ENCODE peak calls at places on chromosomes 11 and 22, in seven cellular contexts. One of them, this sample, is unnamed.

GRCh38 chr11:62602141-62603071 is 741 bp upstream of the MTA2 start:
- DNase-seq in pancreas: peak; percentile 81
- DNase-seq in fibroblast of mammary gland: peak; percentile 52
- DNase-seq in PC-9: no peak
- DNase-seq in GM23248: peak; percentile 57
- DNase-seq in choroid plexus epithelial cell: peak; percentile 75
- DNase-seq in CD8-positive, alpha-beta memory T cell: no peak
- DNase-seq in this sample: peak; percentile 87

GRCh38 chr11:121936781-121937447 is 179.1 kb downstream of the BLID start:
- DNase-seq in pancreas: no peak
- DNase-seq in fibroblast of mammary gland: peak; percentile 91
- DNase-seq in PC-9: no peak
- DNase-seq in GM23248: peak; percentile 91
- DNase-seq in choroid plexus epithelial cell: peak; percentile 67
- DNase-seq in CD8-positive, alpha-beta memory T cell: no peak
- DNase-seq in this sample: no peak

GRCh38 chr11:15969701-15970329 is 386.5 kb downstream of the SOX6 start:
- DNase-seq in pancreas: no peak
- DNase-seq in fibroblast of mammary gland: peak; percentile 97
- DNase-seq in PC-9: no peak
- DNase-seq in GM23248: peak; percentile 84
- DNase-seq in choroid plexus epithelial cell: peak; percentile 82
- DNase-seq in CD8-positive, alpha-beta memory T cell: no peak
- DNase-seq in this sample: no peak

GRCh38 chr22:49106136-49106930 is 721.3 kb downstream of the BRD1 start:
- DNase-seq in pancreas: no peak
- DNase-seq in fibroblast of mammary gland: no peak
- DNase-seq in PC-9: no peak
- DNase-seq in GM23248: no peak
- DNase-seq in choroid plexus epithelial cell: no peak
- DNase-seq in CD8-positive, alpha-beta memory T cell: no peak
- DNase-seq in this sample: no peak

GRCh38 chr11:85310479-85310878 is 316.7 kb downstream of the DLG2 start:
- DNase-seq in pancreas: no peak
- DNase-seq in fibroblast of mammary gland: no peak
- DNase-seq in PC-9: no peak
- DNase-seq in GM23248: no peak
- DNase-seq in choroid plexus epithelial cell: no peak
- DNase-seq in CD8-positive, alpha-beta memory T cell: no peak
- DNase-seq in this sample: no peak

GRCh38 chr22:42171417-42171816 is 40.8 kb upstream of the CYP2D6 start:
- DNase-seq in pancreas: no peak
- DNase-seq in fibroblast of mammary gland: no peak
- DNase-seq in PC-9: no peak
- DNase-seq in GM23248: no peak
- DNase-seq in choroid plexus epithelial cell: no peak
- DNase-seq in CD8-positive, alpha-beta memory T cell: no peak
- DNase-seq in this sample: no peak

GRCh38 chr11:134032501-134033091 is 36.3 kb upstream of the JAM3 start:
- DNase-seq in pancreas: no peak
- DNase-seq in fibroblast of mammary gland: no peak
- DNase-seq in PC-9: no peak
- DNase-seq in GM23248: peak; percentile 74
- DNase-seq in choroid plexus epithelial cell: no peak
- DNase-seq in CD8-positive, alpha-beta memory T cell: peak; percentile 31
- DNase-seq in this sample: no peak

GRCh38 chr22:42313804-42314581 is 43.5 kb upstream of the TCF20 start:
- DNase-seq in pancreas: peak; percentile 83
- DNase-seq in fibroblast of mammary gland: peak; percentile 3
- DNase-seq in PC-9: peak; percentile 96
- DNase-seq in GM23248: no peak
- DNase-seq in choroid plexus epithelial cell: peak; percentile 46
- DNase-seq in CD8-positive, alpha-beta memory T cell: peak; percentile 50
- DNase-seq in this sample: no peak

GRCh38 chr11:2428322-2428795 is 16.0 kb downstream of the TRPM5 start:
- DNase-seq in pancreas: peak; percentile 97
- DNase-seq in fibroblast of mammary gland: peak; percentile 41
- DNase-seq in PC-9: no peak
- DNase-seq in GM23248: peak; percentile 65
- DNase-seq in choroid plexus epithelial cell: peak; percentile 67
- DNase-seq in CD8-positive, alpha-beta memory T cell: peak; percentile 77
- DNase-seq in this sample: peak; percentile 92

GRCh38 chr11:78350646-78351165 is 66.9 kb downstream of the GAB2 start:
- DNase-seq in pancreas: no peak
- DNase-seq in fibroblast of mammary gland: peak; percentile 58
- DNase-seq in PC-9: no peak
- DNase-seq in GM23248: peak; percentile 61
- DNase-seq in choroid plexus epithelial cell: peak; percentile 70
- DNase-seq in CD8-positive, alpha-beta memory T cell: no peak
- DNase-seq in this sample: no peak

GRCh38 chr11:127925430-127925829 is 661.9 kb downstream of the ETS1 start:
- DNase-seq in pancreas: no peak
- DNase-seq in fibroblast of mammary gland: peak; percentile 48
- DNase-seq in PC-9: no peak
- DNase-seq in GM23248: peak; percentile 63
- DNase-seq in choroid plexus epithelial cell: peak; percentile 15
- DNase-seq in CD8-positive, alpha-beta memory T cell: no peak
- DNase-seq in this sample: no peak

GRCh38 chr11:12123177-12123576 is 12.8 kb downstream of the MICAL2 start:
- DNase-seq in pancreas: no peak
- DNase-seq in fibroblast of mammary gland: peak; percentile 90
- DNase-seq in PC-9: no peak
- DNase-seq in GM23248: peak; percentile 86
- DNase-seq in choroid plexus epithelial cell: peak; percentile 74
- DNase-seq in CD8-positive, alpha-beta memory T cell: no peak
- DNase-seq in this sample: no peak

GRCh38 chr11:110812334-110812733 is 100.1 kb upstream of the ARHGAP20 start:
- DNase-seq in pancreas: no peak
- DNase-seq in fibroblast of mammary gland: no peak
- DNase-seq in PC-9: peak; percentile 4
- DNase-seq in GM23248: no peak
- DNase-seq in choroid plexus epithelial cell: no peak
- DNase-seq in CD8-positive, alpha-beta memory T cell: no peak
- DNase-seq in this sample: no peak

GRCh38 chr11:110818032-110818687 is 105.9 kb upstream of the ARHGAP20 start:
- DNase-seq in pancreas: no peak
- DNase-seq in fibroblast of mammary gland: peak; percentile 67
- DNase-seq in PC-9: peak; percentile 44
- DNase-seq in GM23248: peak; percentile 76
- DNase-seq in choroid plexus epithelial cell: peak; percentile 57
- DNase-seq in CD8-positive, alpha-beta memory T cell: no peak
- DNase-seq in this sample: no peak
- H3K4me3 ChIP-seq in pancreas: no peak overlapping the region
- H3K4me3 ChIP-seq in fibroblast of mammary gland: no peak overlapping the region
- H3K4me3 ChIP-seq in PC-9: no peak overlapping the region
- H3K4me3 ChIP-seq in GM23248: no peak overlapping the region
- H3K4me3 ChIP-seq in choroid plexus epithelial cell: no peak overlapping the region
- H3K4me3 ChIP-seq in CD8-positive, alpha-beta memory T cell: no peak overlapping the region
- H3K4me3 ChIP-seq in this sample: no peak overlapping the region

GRCh38 chr11:120329556-120329955 is 4.5 kb downstream of the TLCD5 start:
- DNase-seq in pancreas: no peak
- DNase-seq in fibroblast of mammary gland: no peak
- DNase-seq in PC-9: no peak
- DNase-seq in GM23248: no peak
- DNase-seq in choroid plexus epithelial cell: no peak
- DNase-seq in CD8-positive, alpha-beta memory T cell: no peak
- DNase-seq in this sample: no peak

GRCh38 chr11:120324932-120325810 is at the start of gene TLCD5:
- DNase-seq in pancreas: peak; percentile 84
- DNase-seq in fibroblast of mammary gland: peak; percentile 58
- DNase-seq in PC-9: peak; percentile 44
- DNase-seq in GM23248: peak; percentile 83
- DNase-seq in choroid plexus epithelial cell: peak; percentile 76
- DNase-seq in CD8-positive, alpha-beta memory T cell: no peak
- DNase-seq in this sample: peak; percentile 88

GRCh38 chr11:120326845-120327281 is 1.8 kb downstream of the TLCD5 start:
- DNase-seq in pancreas: no peak
- DNase-seq in fibroblast of mammary gland: peak; percentile 62
- DNase-seq in PC-9: no peak
- DNase-seq in GM23248: no peak
- DNase-seq in choroid plexus epithelial cell: peak; percentile 61
- DNase-seq in CD8-positive, alpha-beta memory T cell: no peak
- DNase-seq in this sample: no peak

GRCh38 chr11:120327311-120327710 is 2.2 kb downstream of the TLCD5 start:
- DNase-seq in pancreas: no peak
- DNase-seq in fibroblast of mammary gland: no peak
- DNase-seq in PC-9: no peak
- DNase-seq in GM23248: no peak
- DNase-seq in choroid plexus epithelial cell: no peak
- DNase-seq in CD8-positive, alpha-beta memory T cell: no peak
- DNase-seq in this sample: no peak

DNA sequence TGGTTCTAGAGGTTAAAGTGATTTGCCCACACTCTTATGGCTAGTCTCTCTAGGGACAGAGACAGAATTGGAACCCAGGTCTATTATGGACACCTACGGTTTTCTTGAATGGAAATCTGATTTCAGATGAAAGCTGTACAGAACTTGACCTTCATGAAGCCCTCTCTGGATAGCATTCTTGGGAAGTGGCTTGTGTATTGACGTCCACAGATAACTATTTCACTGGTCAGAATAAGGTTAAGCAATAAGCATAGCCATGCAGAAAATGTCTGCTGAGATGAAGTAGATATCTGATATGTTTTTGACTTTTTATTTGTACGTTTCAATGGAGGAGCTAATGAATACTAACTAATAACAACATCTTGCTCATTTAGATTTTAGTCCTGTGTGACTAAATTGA is 1.1 kb downstream of the TLCD5 start:
- DNase-seq in pancreas: no peak
- DNase-seq in fibroblast of mammary gland: peak; percentile 84
- DNase-seq in PC-9: no peak
- DNase-seq in GM23248: peak; percentile 83
- DNase-seq in choroid plexus epithelial cell: peak; percentile 92
- DNase-seq in CD8-positive, alpha-beta memory T cell: no peak
- DNase-seq in this sample: no peak
- H3K4me3 ChIP-seq in pancreas: no peak overlapping the region
- H3K4me3 ChIP-seq in fibroblast of mammary gland: peak overlapping the region; percentile 56
- H3K4me3 ChIP-seq in PC-9: peak overlapping the region; percentile 79
- H3K4me3 ChIP-seq in GM23248: peak overlapping the region; percentile 84
- H3K4me3 ChIP-seq in choroid plexus epithelial cell: peak overlapping the region; percentile 75
- H3K4me3 ChIP-seq in CD8-positive, alpha-beta memory T cell: no peak overlapping the region
- H3K4me3 ChIP-seq in this sample: peak overlapping the region; percentile 59

GRCh38 chr11:23746896-23747295 is 750.0 kb upstream of the LUZP2 start:
- DNase-seq in pancreas: no peak
- DNase-seq in fibroblast of mammary gland: no peak
- DNase-seq in PC-9: no peak
- DNase-seq in GM23248: no peak
- DNase-seq in choroid plexus epithelial cell: no peak
- DNase-seq in CD8-positive, alpha-beta memory T cell: no peak
- DNase-seq in this sample: no peak
- H3K4me3 ChIP-seq in pancreas: no peak overlapping the region
- H3K4me3 ChIP-seq in fibroblast of mammary gland: no peak overlapping the region
- H3K4me3 ChIP-seq in PC-9: no peak overlapping the region
- H3K4me3 ChIP-seq in GM23248: no peak overlapping the region
- H3K4me3 ChIP-seq in choroid plexus epithelial cell: no peak overlapping the region
- H3K4me3 ChIP-seq in CD8-positive, alpha-beta memory T cell: no peak overlapping the region
- H3K4me3 ChIP-seq in this sample: no peak overlapping the region

GRCh38 chr11:14873632-14874031 is 18.4 kb downstream of the CYP2R1 start:
- DNase-seq in pancreas: no peak
- DNase-seq in fibroblast of mammary gland: no peak
- DNase-seq in PC-9: no peak
- DNase-seq in GM23248: no peak
- DNase-seq in choroid plexus epithelial cell: no peak
- DNase-seq in CD8-positive, alpha-beta memory T cell: no peak
- DNase-seq in this sample: no peak
- H3K4me3 ChIP-seq in pancreas: no peak overlapping the region
- H3K4me3 ChIP-seq in fibroblast of mammary gland: no peak overlapping the region
- H3K4me3 ChIP-seq in PC-9: no peak overlapping the region
- H3K4me3 ChIP-seq in GM23248: no peak overlapping the region
- H3K4me3 ChIP-seq in choroid plexus epithelial cell: no peak overlapping the region
- H3K4me3 ChIP-seq in CD8-positive, alpha-beta memory T cell: no peak overlapping the region
- H3K4me3 ChIP-seq in this sample: no peak overlapping the region

This sample was measured in left lung.